ENCODE peak calls at places on chromosomes 3 and 15, in six cellular contexts. E, R, Z, N, X and G are unnamed samples.

GRCh38 chr3:152121292-152121654 is 147.5 kb upstream of the MBNL1 start:
- DNase-seq in E (no peak), R (no peak), Z (no peak), N (peak; percentile 77), X (no peak), G (no peak)

GRCh38 chr3:176970770-176971169 is 226.5 kb downstream of the TBL1XR1 start:
- DNase-seq in E (no peak), R (no peak), Z (no peak), N (no peak), X (no peak), G (no peak)

GRCh38 chr3:15271785-15272381 is 60.5 kb downstream of the SH3BP5 start:
- DNase-seq in E (peak; percentile 73), R (no peak), Z (no peak), N (no peak), X (peak; percentile 55), G (no peak)

GRCh38 chr3:170356596-170357175 is 829 bp upstream of the SKIL start:
- DNase-seq in E (peak; percentile 89), R (peak; percentile 89), Z (peak; percentile 94), N (peak; percentile 52), X (peak; percentile 16), G (peak; percentile 87)

GRCh38 chr15:86849563-86849962 is 769.9 kb downstream of the AGBL1 start:
- DNase-seq in E (no peak), R (no peak), Z (no peak), N (no peak), X (no peak), G (no peak)

GRCh38 chr3:12935023-12935860 is 93.9 kb upstream of the RPL32 start:
- DNase-seq in E (no peak), R (no peak), Z (no peak), N (no peak), X (no peak), G (no peak)

GRCh38 chr3:23583980-23584736 is 221.6 kb upstream of the UBE2E1 start:
- DNase-seq in E (no peak), R (no peak), Z (no peak), N (no peak), X (no peak), G (no peak)

GRCh38 chr3:102233881-102234280 is 200.9 kb upstream of the ZPLD1 start:
- DNase-seq in E (no peak), R (no peak), Z (no peak), N (no peak), X (no peak), G (no peak)